ENCODE peak calls at places on chromosomes 12 and 14, in six cellular contexts. D, Z, P, B, M and Y are unnamed samples.

GRCh38 chr12:93883436-93884154 is 206.4 kb downstream of the CRADD start:
- DNase-seq in D (no peak), Z (no peak), P (no peak), B (no peak), M (no peak), Y (no peak)

GRCh38 chr14:34766060-34766459 is 51.7 kb upstream of the CFL2 start:
- DNase-seq in D (no peak), Z (no peak), P (no peak), B (no peak), M (no peak), Y (no peak)

GRCh38 chr12:26963413-26963812 is 25.1 kb downstream of the FGFR1OP2 start:
- DNase-seq in D (no peak), Z (no peak), P (no peak), B (no peak), M (no peak), Y (no peak)

GRCh38 chr14:24965934-24966593 is 83.9 kb downstream of the STXBP6 start:
- DNase-seq in D (no peak), Z (peak), P (no peak), B (no peak), M (no peak), Y (no peak)

GRCh38 chr14:64724578-64724930 is 20.3 kb downstream of the PLEKHG3 start:
- DNase-seq in D (no peak), Z (no peak), P (no peak), B (no peak), M (no peak), Y (no peak)

GRCh38 chr12:73531752-73532151 is 1005.9 kb upstream of the ATXN7L3B start:
- DNase-seq in D (no peak), Z (no peak), P (no peak), B (no peak), M (no peak), Y (no peak)

GRCh38 chr12:93536766-93537515 is 35.5 kb upstream of the SOCS2 start:
- DNase-seq in D (no peak), Z (no peak), P (peak), B (peak), M (no peak), Y (no peak)

GRCh38 chr14:91654836-91655235 is 77.0 kb downstream of the CATSPERB start:
- DNase-seq in D (no peak), Z (no peak), P (no peak), B (no peak), M (no peak), Y (no peak)

GRCh38 chr12:117046861-117047530 is 52.2 kb downstream of the TESC start:
- DNase-seq in D (no peak), Z (no peak), P (no peak), B (no peak), M (no peak), Y (no peak)